ENCODE peak calls at places on chromosomes 7 and 10, in four cellular contexts. K is CD8-positive, alpha-beta T cell; Y is astrocyte; J is uterus. B is an unnamed sample. For H3K9me3 and H3K36me3, the result is how much of the 10 kb centered on the place peaks cover.

GRCh38 chr10:95196053-95196452 is 2.0 kb downstream of the ACSM6 start:
- DNase-seq in J (no peak), K (no peak), Y (peak), B (peak)

GRCh38 chr10:101032637-101033201 is 1.7 kb downstream of the SFXN3 start:
- DNase-seq in Y (peak), J (peak), K (no peak), B (peak)

GRCh38 chr7:38699481-38699880 is 68.3 kb upstream of the AMPH start:
- DNase-seq in Y (no peak), J (no peak), K (no peak), B (no peak)

GRCh38 chr10:62373995-62374861 is at the start of gene ZNF365:
- DNase-seq in J (no peak), K (no peak), Y (peak), B (peak)

GRCh38 chr10:93334901-93335312 is 147.2 kb downstream of the MYOF start:
- DNase-seq in Y (peak), J (no peak), K (no peak), B (peak)

GRCh38 chr7:2037301-2037804 is 195.4 kb downstream of the MAD1L1 start:
- DNase-seq in J (no peak), K (no peak), Y (peak), B (no peak)

GRCh38 chr7:117149692-117150091 is 173.2 kb downstream of the WNT2 start:
- DNase-seq in Y (no peak), K (no peak), J (no peak), B (no peak)

GRCh38 chr7:114944742-114945625 is 23.1 kb downstream of the MDFIC start:
- DNase-seq in K (no peak), Y (peak), J (peak), B (peak)

GRCh38 chr10:132809237-132810140 is 23.5 kb upstream of the NKX6-2 start:
- DNase-seq in Y (no peak), J (no peak), K (no peak), B (no peak)

GRCh38 chr7:49783446-49783845 is 10.0 kb downstream of the VWC2 start:
- DNase-seq in K (no peak), J (no peak), Y (no peak), B (peak)

GRCh38 chr10:20598590-20598989 is 298.5 kb downstream of the NEBL start:
- DNase-seq in K (no peak), Y (peak), J (peak), B (peak)

GRCh38 chr7:121376982-121377381 is 19.1 kb downstream of the FAM3C start:
- DNase-seq in K (no peak), J (no peak), Y (no peak), B (no peak)

GRCh38 chr7:67625257-67625713 is 628.7 kb downstream of the TYW1 start:
- DNase-seq in Y (peak), K (no peak), J (peak), B (peak)

GRCh38 chr10:52213511-52213831 is 100.6 kb upstream of the DKK1 start:
- DNase-seq in K (no peak), J (no peak), Y (peak), B (peak)

GRCh38 chr10:48289652-48290238 is 15.2 kb upstream of the FRMPD2 start:
- DNase-seq in K (no peak), J (no peak), Y (no peak), B (peak)

GRCh38 chr10:58348571-58349033 is 13.8 kb downstream of the UBE2D1 start:
- DNase-seq in Y (no peak), K (no peak), J (no peak), B (no peak)

GRCh38 chr7:539731-540411 is 20.2 kb upstream of the PDGFA start:
- DNase-seq in J (no peak), K (no peak), Y (peak), B (peak)

GRCh38 chr7:117715784-117716445 is 157.3 kb downstream of the CTTNBP2 start:
- DNase-seq in K (no peak), Y (peak), J (no peak), B (peak)

GRCh38 chr10:103923502-103923901 is 5.5 kb upstream of the STN1 start:
- DNase-seq in Y (no peak), K (no peak), J (no peak), B (no peak)

GRCh38 chr10:23158370-23158769 is 33.7 kb upstream of the PTF1A start:
- DNase-seq in Y (peak), J (no peak), K (peak), B (peak)

GRCh38 chr10:5805680-5806079 is 7.6 kb downstream of the GDI2 start:
- DNase-seq in K (no peak), J (no peak), Y (no peak), B (no peak)

GRCh38 chr7:8751557-8752231 is 318.3 kb downstream of the NXPH1 start:
- DNase-seq in J (no peak), Y (no peak), K (no peak), B (no peak)

GRCh38 chr10:132938472-132939329 is 3.7 kb downstream of the CFAP46 start:
- DNase-seq in J (no peak), Y (no peak), K (no peak), B (no peak)

GRCh38 chr10:52609601-52610240 is 162.9 kb downstream of the MBL2 start:
- DNase-seq in K (no peak), Y (no peak), J (no peak), B (no peak)

GRCh38 chr10:6337382-6337781 is 134.7 kb downstream of the PFKFB3 start:
- DNase-seq in J (no peak), Y (no peak), K (no peak), B (no peak)

GRCh38 chr7:122528879-122529481 is 169.9 kb downstream of the RNF133 start:
- DNase-seq in K (no peak), Y (peak), J (no peak), B (no peak)

GRCh38 chr10:32877915-32878314 is 80.1 kb downstream of the ITGB1 start:
- DNase-seq in J (no peak), K (no peak), Y (no peak), B (no peak)

GRCh38 chr10:111077715-111078504 is 1.1 kb downstream of the ADRA2A start:
- DNase-seq in Y (no peak), K (no peak), J (no peak), B (peak)

GRCh38 chr7:151289891-151290290 is 41.4 kb upstream of the SMARCD3 start:
- DNase-seq in Y (no peak), K (no peak), J (no peak), B (no peak)

GRCh38 chr10:111295788-111296187 is 219.0 kb downstream of the ADRA2A start:
- DNase-seq in Y (no peak), K (no peak), J (no peak), B (peak)

GRCh38 chr10:110610308-110610774 is 33.8 kb upstream of the RBM20 start:
- DNase-seq in J (peak), K (no peak), Y (peak), B (no peak)

GRCh38 chr10:133004991-133005390 is 62.6 kb upstream of the CFAP46 start:
- DNase-seq in K (no peak), Y (no peak), J (no peak), B (no peak)

GRCh38 chr7:101537205-101537604 is 91.9 kb downstream of the MYL10 start:
- DNase-seq in K (no peak), Y (no peak), J (no peak), B (peak)

GRCh38 chr7:44755698-44756627 is 7.3 kb downstream of the ZMIZ2 start:
- DNase-seq in J (no peak), Y (no peak), K (no peak), B (no peak)

GRCh38 chr7:87173456-87173855 is 21.2 kb downstream of the DMTF1 start:
- DNase-seq in K (no peak), Y (no peak), J (no peak), B (no peak)

GRCh38 chr7:142583424-142583823 is 165.8 kb upstream of the PRSS1 start:
- DNase-seq in K (no peak), J (no peak), Y (peak), B (peak)

GRCh38 chr7:158284121-158284520 is 303.5 kb downstream of the PTPRN2 start:
- DNase-seq in K (no peak), J (no peak), Y (no peak), B (peak)

GRCh38 chr7:158280467-158281154 is 307.0 kb downstream of the PTPRN2 start:
- DNase-seq in Y (no peak), K (no peak), J (no peak), B (no peak)

GRCh38 chr7:158283016-158283974 is 304.3 kb downstream of the PTPRN2 start:
- DNase-seq in K (no peak), Y (no peak), J (no peak), B (no peak)

GRCh38 chr7:158281441-158281840 is 306.2 kb downstream of the PTPRN2 start:
- DNase-seq in Y (no peak), J (no peak), K (no peak), B (no peak)

GRCh38 chr7:158282461-158283001 is 305.1 kb downstream of the PTPRN2 start:
- DNase-seq in J (no peak), K (no peak), Y (no peak), B (no peak)
- H3K9me3 ChIP-seq in J (under half), K (under half), Y (under half), B (under half)

GRCh38 chr7:32762321-32762669 is 129.3 kb downstream of the KBTBD2 start:
- DNase-seq in Y (no peak), K (no peak), J (no peak), B (no peak)
- H3K4me3 ChIP-seq in Y (peak), K (no peak), J (no peak), B (no peak)

GRCh38 chr10:814536-815302 is 116.8 kb downstream of the LARP4B start:
- DNase-seq in J (no peak), Y (no peak), K (no peak), B (no peak)

GRCh38 chr10:813286-813685 is 118.2 kb downstream of the LARP4B start:
- DNase-seq in K (no peak), Y (no peak), J (no peak), B (no peak)

GRCh38 chr10:817371-817770 is 114.1 kb downstream of the LARP4B start:
- DNase-seq in K (no peak), J (no peak), Y (no peak), B (no peak)

GRCh38 chr10:816958-817357 is 114.5 kb downstream of the LARP4B start:
- DNase-seq in K (no peak), Y (no peak), J (no peak), B (no peak)

GRCh38 chr10:815338-816104 is 116.0 kb downstream of the LARP4B start:
- DNase-seq in K (no peak), Y (no peak), J (no peak), B (no peak)
- H3K36me3 ChIP-seq in K (half or more), Y (half or more), J (under half), B (half or more)

GRCh38 chr10:131436467-131436866 is 124.9 kb upstream of the TCERG1L start:
- DNase-seq in Y (no peak), J (no peak), K (no peak), B (no peak)
- H3K9me3 ChIP-seq in Y (under half), J (under half), K (under half), B (under half)

GRCh38 chr10:28676297-28676967 is 889 bp upstream of the BAMBI start:
- DNase-seq in K (no peak), Y (no peak), J (peak), B (no peak)
- H3K4me3 ChIP-seq in K (peak), Y (peak), J (peak), B (peak)